ENCODE peak calls at places on chromosomes 7 and 10, in nine cellular contexts. T, Q, R, Y, F, X, H, I and G are unnamed samples.

GRCh38 chr10:48330269-48330668 is 23.8 kb downstream of the MAPK8 start:
- DNase-seq in T (no peak), F (peak; percentile 28), H (no peak), Q (no peak), R (no peak), X (no peak), I (no peak), Y (peak; percentile 40), G (no peak)

GRCh38 chr10:17059197-17059688 is 70.4 kb downstream of the CUBN start:
- DNase-seq in R (peak; percentile 30), Q (peak; percentile 88), H (peak; percentile 79), Y (peak; percentile 95), T (no peak), X (no peak), I (peak; percentile 65), F (peak; percentile 96), G (no peak)

GRCh38 chr7:129401968-129402860 is 32.0 kb upstream of the STRIP2 start:
- DNase-seq in H (no peak), Y (no peak), X (no peak), I (no peak), T (no peak), R (peak; percentile 30), F (peak; percentile 3), Q (no peak), G (no peak)

GRCh38 chr10:43409385-43410109 is 561 bp upstream of the HNRNPF start:
- DNase-seq in F (peak; percentile 29), R (no peak), H (no peak), T (no peak), I (no peak), Q (no peak), X (peak; percentile 23), Y (no peak), G (no peak)

GRCh38 chr7:47293884-47294568 is 287.9 kb downstream of the TNS3 start:
- DNase-seq in I (peak; percentile 73), F (peak; percentile 82), R (no peak), Y (peak; percentile 51), H (peak; percentile 24), T (no peak), X (no peak), Q (no peak), G (no peak)

GRCh38 chr10:95741807-95742528 is 14.0 kb upstream of the ENTPD1 start:
- DNase-seq in R (no peak), X (peak; percentile 33), Q (no peak), Y (peak; percentile 35), H (no peak), I (no peak), F (peak; percentile 56), T (no peak), G (no peak)

GRCh38 chr7:82740246-82740848 is 296.8 kb upstream of the CACNA2D1 start:
- DNase-seq in Q (no peak), F (peak; percentile 64), Y (peak; percentile 72), H (no peak), I (peak; percentile 52), T (no peak), R (peak; percentile 67), X (peak; percentile 31), G (no peak)

GRCh38 chr7:836429-836828 is 4.2 kb downstream of the SUN1 start:
- DNase-seq in Y (peak; percentile 42), H (no peak), F (peak; percentile 71), I (peak; percentile 52), Q (no peak), X (no peak), T (no peak), R (peak; percentile 75), G (no peak)

GRCh38 chr7:35316549-35316948 is 62.6 kb upstream of the TBX20 start:
- DNase-seq in R (peak; percentile 54), F (no peak), T (no peak), Y (no peak), H (no peak), X (no peak), I (no peak), Q (no peak), G (no peak)

GRCh38 chr10:7354330-7355047 is 56.3 kb downstream of the SFMBT2 start:
- DNase-seq in R (peak; percentile 84), X (no peak), Q (no peak), H (no peak), Y (peak; percentile 80), I (peak; percentile 11), F (peak; percentile 76), T (peak; percentile 21), G (no peak)

GRCh38 chr10:83917519-83918506 is 221.5 kb upstream of the GHITM start:
- DNase-seq in F (no peak), Y (no peak), I (no peak), X (peak; percentile 43), H (no peak), Q (no peak), T (no peak), R (no peak), G (peak; percentile 34)

GRCh38 chr10:29877798-29878491 is 181.4 kb downstream of the JCAD start:
- DNase-seq in F (no peak), T (no peak), Q (no peak), H (no peak), I (no peak), Y (no peak), X (peak; percentile 7), R (no peak), G (no peak)

GRCh38 chr7:16203065-16203464 is 218.3 kb downstream of the CRPPA start:
- DNase-seq in X (no peak), R (peak; percentile 49), F (no peak), H (no peak), I (no peak), T (no peak), Y (no peak), Q (no peak), G (no peak)

GRCh38 chr10:43049081-43049551 is 27.8 kb upstream of the RET start:
- DNase-seq in T (no peak), F (no peak), I (no peak), X (no peak), H (no peak), R (no peak), Q (no peak), Y (no peak), G (no peak)

GRCh38 chr10:58239561-58240169 is 28.0 kb downstream of the IPMK start:
- DNase-seq in Q (no peak), Y (no peak), H (no peak), T (no peak), R (peak; percentile 25), F (peak; percentile 66), I (no peak), X (no peak), G (no peak)

GRCh38 chr10:124642076-124642710 is 102.0 kb downstream of the FAM53B start:
- DNase-seq in F (no peak), R (no peak), T (no peak), Y (no peak), X (no peak), I (no peak), Q (no peak), H (no peak), G (no peak)

GRCh38 chr7:71251706-71252105 is 119.8 kb downstream of the GALNT17 start:
- DNase-seq in Q (no peak), Y (no peak), X (no peak), T (no peak), I (no peak), H (no peak), R (no peak), F (no peak), G (no peak)

GRCh38 chr7:50730459-50731400 is 52.0 kb downstream of the GRB10 start:
- DNase-seq in Q (no peak), I (no peak), Y (no peak), X (peak; percentile 18), F (no peak), R (no peak), T (no peak), H (no peak), G (no peak)

GRCh38 chr10:101289541-101289940 is 60.3 kb upstream of the LBX1 start:
- DNase-seq in F (no peak), X (no peak), Y (no peak), R (no peak), I (no peak), T (no peak), H (no peak), Q (no peak), G (no peak)

GRCh38 chr10:66717221-66717981 is 208.4 kb upstream of the LRRTM3 start:
- DNase-seq in Q (no peak), T (no peak), I (no peak), F (no peak), H (no peak), X (no peak), Y (no peak), R (no peak), G (no peak)

GRCh38 chr7:42677751-42678231 is 234.1 kb downstream of the C7orf25 start:
- DNase-seq in X (no peak), Y (peak; percentile 43), H (peak; percentile 92), F (peak; percentile 99), R (peak; percentile 91), Q (peak; percentile 50), T (peak; percentile 28), I (peak; percentile 62), G (no peak)